ENCODE peak calls at places on chromosomes 2 and 18, in five cellular contexts. D, Q, A, J and K are unnamed samples.

GRCh38 chr2:42156756-42157155 is 12.4 kb upstream of the EML4 start:
- DNase-seq in D (no peak), Q (no peak), A (no peak), J (no peak), K (no peak)

GRCh38 chr2:150274108-150274507 is 213.4 kb downstream of the RND3 start:
- DNase-seq in D (peak; percentile 56), Q (no peak), A (no peak), J (no peak), K (no peak)

GRCh38 chr2:102841107-102841840 is 79.4 kb downstream of the TMEM182 start:
- DNase-seq in D (peak; percentile 35), Q (peak; percentile 48), A (peak; percentile 66), J (peak; percentile 41), K (peak; percentile 60)

GRCh38 chr2:27960237-27960912 is 69.8 kb downstream of the BABAM2 start:
- DNase-seq in D (peak; percentile 93), Q (no peak), A (no peak), J (no peak), K (no peak)

GRCh38 chr2:134189009-134189717 is 64.7 kb upstream of the MGAT5 start:
- DNase-seq in D (peak; percentile 72), Q (no peak), A (no peak), J (no peak), K (no peak)

GRCh38 chr2:230054079-230054478 is 14.6 kb downstream of the SLC16A14 start:
- DNase-seq in D (peak; percentile 63), Q (no peak), A (no peak), J (no peak), K (peak; percentile 29)

GRCh38 chr2:80354858-80355257 is 50.3 kb upstream of the LRRTM1 start:
- DNase-seq in D (no peak), Q (no peak), A (no peak), J (no peak), K (no peak)

GRCh38 chr2:2059199-2059598 is 271.9 kb downstream of the MYT1L start:
- DNase-seq in D (no peak), Q (no peak), A (no peak), J (no peak), K (no peak)

GRCh38 chr18:60248563-60249330 is 123.8 kb downstream of the MC4R start:
- DNase-seq in D (no peak), Q (no peak), A (no peak), J (no peak), K (no peak)

GRCh38 chr2:218983263-218983970 is 1.6 kb downstream of the FEV start:
- DNase-seq in D (no peak), Q (no peak), A (peak; percentile 41), J (no peak), K (no peak)

GRCh38 chr2:218981390-218982311 is 3.3 kb downstream of the FEV start:
- DNase-seq in D (peak; percentile 12), Q (no peak), A (peak; percentile 54), J (no peak), K (no peak)

GRCh38 chr2:218979846-218980738 is 4.9 kb downstream of the FEV start:
- DNase-seq in D (peak; percentile 65), Q (peak; percentile 79), A (peak; percentile 83), J (peak; percentile 74), K (peak; percentile 86)

GRCh38 chr2:218982312-218983262 is 2.4 kb downstream of the FEV start:
- DNase-seq in D (no peak), Q (no peak), A (peak; percentile 63), J (no peak), K (no peak)

DNA sequence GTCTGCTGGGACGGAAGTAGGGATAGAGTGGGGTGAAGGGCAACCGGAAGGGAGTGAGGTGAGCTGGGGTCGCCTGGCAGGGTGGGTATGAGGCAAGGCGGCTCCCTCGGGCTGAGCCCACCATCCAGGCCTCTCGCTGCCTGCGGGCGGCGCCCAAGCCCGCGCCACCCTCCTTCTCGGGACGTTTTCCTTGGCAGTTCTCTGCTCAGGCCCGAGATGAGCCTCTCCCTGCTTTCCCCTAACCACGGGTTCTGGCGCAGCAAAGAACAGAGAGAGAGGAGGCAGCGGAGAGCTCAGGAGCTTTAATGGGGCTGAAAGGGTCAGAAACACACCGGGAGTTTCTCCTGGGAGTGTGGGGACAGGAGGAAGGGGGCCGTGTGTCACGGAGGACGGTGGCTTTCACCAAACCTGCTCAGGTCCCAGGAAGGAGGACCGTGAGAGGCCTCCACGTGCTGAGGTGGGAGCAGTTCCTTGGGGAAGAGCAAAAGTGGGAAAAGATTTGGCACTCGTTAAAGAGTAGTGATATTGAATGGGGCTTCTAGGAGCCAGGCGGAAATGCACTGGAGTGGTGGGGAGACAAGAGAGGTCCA is 4.1 kb downstream of the FEV start:
- DNase-seq in D (no peak), Q (no peak), A (peak; percentile 54), J (no peak), K (no peak)
- TF ChIP-seq CTCF in D (no peak), Q (no peak), A (no peak), J (no peak), K (no peak)

GRCh38 chr18:62372156-62372555 is 47.0 kb downstream of the TNFRSF11A start:
- DNase-seq in D (no peak), Q (no peak), A (no peak), J (no peak), K (no peak)
- H3K27me3 ChIP-seq in D (peaks cover 25% of the 10 kb centered on the region), Q (no peaks in the 10 kb centered on the region), A (no peaks in the 10 kb centered on the region), J (peaks cover 9% of the 10 kb centered on the region), K (no peaks in the 10 kb centered on the region)

DNA sequence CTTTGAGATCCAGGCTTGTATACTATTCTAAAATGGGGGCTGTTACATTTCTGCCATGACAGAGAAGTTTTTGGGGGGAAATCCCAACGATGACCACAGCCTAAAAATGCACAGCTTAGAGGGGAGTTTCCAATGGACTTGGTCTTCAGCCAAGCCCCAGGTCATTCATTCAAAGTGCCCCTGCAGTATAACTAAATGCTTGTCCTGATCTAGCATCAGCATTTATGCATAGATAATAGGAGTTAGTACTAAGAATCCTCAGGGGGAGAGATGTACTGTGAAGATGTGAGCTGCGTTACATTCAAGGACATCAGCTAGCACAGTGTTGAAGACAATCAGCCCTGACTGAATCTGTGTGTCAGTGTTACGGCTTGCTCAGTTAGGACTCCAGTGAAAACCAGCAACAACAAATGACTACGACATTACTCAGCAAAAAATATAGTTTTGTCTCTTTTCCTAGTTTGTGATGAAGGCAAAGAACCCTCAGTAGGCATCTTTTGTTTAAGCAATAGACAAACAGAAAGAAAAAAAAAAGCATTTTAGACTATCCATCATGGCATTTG is 160.9 kb downstream of the ZEB2 start:
- DNase-seq in D (peak; percentile 71), Q (no peak), A (no peak), J (no peak), K (no peak)
- TF ChIP-seq POLR2A in D (no peak), Q (no peak), A (no peak), J (peak; percentile 98), K (no peak)

GRCh38 chr18:668263-668662 is 10.8 kb downstream of the TYMS start:
- DNase-seq in D (no peak), Q (no peak), A (no peak), J (no peak), K (no peak)

GRCh38 chr18:666628-667027 is 9.2 kb downstream of the TYMS start:
- DNase-seq in D (no peak), Q (no peak), A (no peak), J (no peak), K (no peak)

GRCh38 chr18:662197-662596 is 4.7 kb downstream of the TYMS start:
- DNase-seq in D (no peak), Q (no peak), A (no peak), J (peak; percentile 33), K (no peak)

GRCh38 chr18:669077-669476 is 11.6 kb downstream of the TYMS start:
- DNase-seq in D (no peak), Q (no peak), A (no peak), J (no peak), K (no peak)

GRCh38 chr18:666177-666576 is 8.7 kb downstream of the TYMS start:
- DNase-seq in D (no peak), Q (no peak), A (no peak), J (peak; percentile 41), K (no peak)
- TF ChIP-seq CTCF in D (peak; percentile 27), Q (no peak), A (no peak), J (peak; percentile 76), K (no peak)

GRCh38 chr2:124328397-124328796 is 303.3 kb downstream of the CNTNAP5 start:
- DNase-seq in D (no peak), Q (no peak), A (no peak), J (no peak), K (no peak)

GRCh38 chr2:124327293-124327692 is 302.2 kb downstream of the CNTNAP5 start:
- DNase-seq in D (no peak), Q (no peak), A (no peak), J (no peak), K (no peak)

GRCh38 chr2:124320072-124320471 is 295.0 kb downstream of the CNTNAP5 start:
- DNase-seq in D (no peak), Q (no peak), A (no peak), J (no peak), K (no peak)

GRCh38 chr2:124323321-124323720 is 298.2 kb downstream of the CNTNAP5 start:
- DNase-seq in D (no peak), Q (no peak), A (no peak), J (no peak), K (no peak)

GRCh38 chr2:124325667-124326425 is 300.8 kb downstream of the CNTNAP5 start:
- DNase-seq in D (no peak), Q (no peak), A (no peak), J (no peak), K (no peak)
- H3K27me3 ChIP-seq in D (no peaks in the 10 kb centered on the region), Q (no peaks in the 10 kb centered on the region), A (no peaks in the 10 kb centered on the region), J (no peaks in the 10 kb centered on the region), K (no peaks in the 10 kb centered on the region)